ENCODE peak calls at places on chromosomes 11 and 22, in four cellular contexts. D is K562, N is H1, Q is HepG2. H is an unnamed sample. For H3K79me2, the result is how much of the 10 kb centered on the place peaks cover.

GRCh38 chr11:17405232-17406005 is 17.0 kb upstream of the KCNJ11 start:
- DNase-seq in D (peak), N (no peak), Q (peak), H (no peak)

GRCh38 chr22:50622723-50623327 is 5.1 kb downstream of the ARSA start:
- DNase-seq in D (no peak), N (no peak), Q (peak), H (no peak)

GRCh38 chr11:35902961-35903360 is 40.9 kb upstream of the LDLRAD3 start:
- DNase-seq in D (no peak), N (no peak), Q (no peak), H (no peak)

GRCh38 chr11:64545605-64546004 is 45.4 kb upstream of the SLC22A12 start:
- DNase-seq in D (no peak), N (no peak), Q (no peak), H (no peak)

GRCh38 chr11:100687630-100688395 is 725 bp downstream of the ARHGAP42 start:
- DNase-seq in D (peak), N (peak), Q (peak), H (no peak)

GRCh38 chr22:46931414-46931813 is 169.0 kb downstream of the TBC1D22A start:
- DNase-seq in D (no peak), N (no peak), Q (no peak), H (no peak)

GRCh38 chr11:35523351-35523768 is 2.1 kb downstream of the PAMR1 start:
- DNase-seq in D (no peak), N (no peak), Q (no peak), H (no peak)

GRCh38 chr22:43994006-43994405 is 30.1 kb upstream of the PARVB start:
- DNase-seq in D (no peak), N (no peak), Q (no peak), H (no peak)

GRCh38 chr11:42054351-42054750 is 594.9 kb upstream of the LRRC4C start:
- DNase-seq in D (no peak), N (no peak), Q (no peak), H (no peak)

GRCh38 chr22:42937164-42937854 is 77.6 kb downstream of the PACSIN2 start:
- DNase-seq in D (peak), N (no peak), Q (no peak), H (no peak)

GRCh38 chr11:93775289-93775688 is 8.8 kb upstream of the MED17 start:
- DNase-seq in D (peak), N (no peak), Q (peak), H (no peak)

GRCh38 chr11:17649696-17650600 is 69.4 kb upstream of the MYOD1 start:
- DNase-seq in D (no peak), N (no peak), Q (peak), H (no peak)

GRCh38 chr11:17343907-17344306 is 7.7 kb upstream of the NCR3LG1 start:
- DNase-seq in D (no peak), N (no peak), Q (no peak), H (no peak)

GRCh38 chr11:12120031-12121008 is 9.9 kb downstream of the MICAL2 start:
- DNase-seq in D (peak), N (no peak), Q (peak), H (no peak)

GRCh38 chr11:78239781-78240180 is 51.1 kb downstream of the USP35 start:
- DNase-seq in D (no peak), N (no peak), Q (no peak), H (no peak)

GRCh38 chr11:111878385-111878765 is 590 bp downstream of the FDXACB1 start:
- DNase-seq in D (no peak), N (no peak), Q (no peak), H (no peak)

GRCh38 chr22:32493551-32493950 is 18.9 kb downstream of the FBXO7 start:
- DNase-seq in D (no peak), N (no peak), Q (no peak), H (no peak)

GRCh38 chr11:118252688-118253087 is 523 bp upstream of the MPZL3 start:
- DNase-seq in D (no peak), N (no peak), Q (no peak), H (no peak)

GRCh38 chr11:71372693-71373657 is 75.2 kb downstream of the DHCR7 start:
- DNase-seq in D (no peak), N (no peak), Q (peak), H (peak)

GRCh38 chr22:42969348-42969975 is 45.5 kb downstream of the PACSIN2 start:
- DNase-seq in D (no peak), N (no peak), Q (no peak), H (no peak)

GRCh38 chr11:35857922-35858321 is 85.9 kb upstream of the LDLRAD3 start:
- DNase-seq in D (no peak), N (no peak), Q (no peak), H (no peak)

GRCh38 chr11:119791047-119791446 is 62.0 kb upstream of the NECTIN1 start:
- DNase-seq in D (no peak), N (no peak), Q (no peak), H (no peak)

GRCh38 chr22:36928826-36929535 is 15.6 kb downstream of the CSF2RB start:
- DNase-seq in D (no peak), N (no peak), Q (no peak), H (no peak)

GRCh38 chr22:18933914-18934313 is 2.2 kb downstream of the PRODH start:
- DNase-seq in D (no peak), N (no peak), Q (no peak), H (no peak)

GRCh38 chr11:5603326-5603725 is 6.9 kb downstream of the TRIM6 start:
- DNase-seq in D (no peak), N (no peak), Q (no peak), H (no peak)

GRCh38 chr22:22753526-22754267 is 109.3 kb downstream of the GGTLC2 start:
- DNase-seq in D (peak), N (no peak), Q (peak), H (no peak)

GRCh38 chr22:20248461-20248959 is 19.6 kb downstream of the RTN4R start:
- DNase-seq in D (no peak), N (no peak), Q (no peak), H (no peak)

GRCh38 chr11:108147150-108147549 is 25.8 kb downstream of the ACAT1 start:
- DNase-seq in D (no peak), N (no peak), Q (no peak), H (no peak)

GRCh38 chr11:32497951-32498350 is 62.6 kb upstream of the WT1 start:
- DNase-seq in D (no peak), N (no peak), Q (no peak), H (no peak)

GRCh38 chr11:59875856-59876519 is 2.6 kb upstream of the OOSP3 start:
- DNase-seq in D (no peak), N (no peak), Q (peak), H (no peak)

GRCh38 chr22:50503475-50504145 is 3.9 kb downstream of the LMF2 start:
- DNase-seq in D (no peak), N (no peak), Q (no peak), H (no peak)

GRCh38 chr11:65785329-65786007 is 1.4 kb upstream of the OVOL1 start:
- DNase-seq in D (no peak), N (no peak), Q (no peak), H (no peak)

GRCh38 chr22:36435516-36436415 is 45.7 kb downstream of the TXN2 start:
- DNase-seq in D (no peak), N (no peak), Q (peak), H (peak)

GRCh38 chr22:27810566-27810965 is 9.0 kb upstream of the MN1 start:
- DNase-seq in D (no peak), N (no peak), Q (peak), H (no peak)
- TF ChIP-seq CBX5 in D (no peak), N (no peak), Q (no peak), H (no peak)

GRCh38 chr11:67242548-67242947 is 23.7 kb upstream of the GRK2 start:
- DNase-seq in D (no peak), N (no peak), Q (no peak), H (no peak)
- H3K79me2 ChIP-seq in D (half or more), N (under half), Q (under half), H (half or more)

GRCh38 chr22:38986629-38987028 is 4.5 kb downstream of the APOBEC3B start:
- DNase-seq in D (no peak), N (no peak), Q (no peak), H (no peak)

GRCh38 chr22:38981659-38982007 is 514 bp upstream of the APOBEC3B start:
- DNase-seq in D (no peak), N (no peak), Q (no peak), H (no peak)

GRCh38 chr22:38984224-38984623 is 2.1 kb downstream of the APOBEC3B start:
- DNase-seq in D (peak), N (no peak), Q (no peak), H (no peak)

GRCh38 chr22:38982008-38982927 is at the start of gene APOBEC3B:
- DNase-seq in D (peak), N (no peak), Q (peak), H (peak)

DNA sequence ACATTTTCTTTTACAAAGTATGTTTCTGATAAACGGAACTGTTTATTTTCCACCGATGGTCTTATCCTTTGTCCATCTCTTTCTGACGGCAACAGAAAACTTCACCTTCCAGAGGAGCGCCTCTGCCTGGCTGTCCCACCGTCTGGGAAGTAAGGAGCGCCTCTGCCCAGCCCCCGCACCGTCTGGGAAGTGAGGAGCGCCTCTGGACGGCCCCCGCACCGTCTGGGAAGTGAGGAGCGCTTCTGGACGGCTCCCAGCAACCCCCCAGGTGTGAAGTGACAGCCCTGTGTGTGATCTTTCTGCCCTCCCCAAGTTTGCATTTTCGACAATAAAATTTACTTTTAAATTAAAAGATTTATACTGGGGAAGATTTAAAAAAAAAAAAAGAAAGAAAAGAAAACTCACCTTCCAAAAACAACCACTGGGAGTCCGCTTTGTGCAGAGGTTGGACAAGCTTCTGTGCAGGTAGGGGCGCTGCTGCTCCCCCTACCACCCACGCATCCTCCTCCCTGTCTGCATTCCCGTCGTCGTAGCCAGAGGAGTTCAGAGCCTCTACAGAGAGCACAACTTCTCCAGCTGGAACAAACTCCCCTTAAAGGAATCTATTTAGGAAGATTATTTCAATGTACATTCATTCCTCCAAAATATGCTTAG is 1.0 kb upstream of the APOBEC3B start:
- DNase-seq in D (peak), N (no peak), Q (peak), H (no peak)
- TF ChIP-seq CBX5 in D (no peak), N (no peak), Q (no peak), H (no peak)

GRCh38 chr11:60914620-60915249 is 777 bp downstream of the TMEM109 start:
- DNase-seq in D (peak), N (no peak), Q (no peak), H (no peak)
- H3K79me2 ChIP-seq in D (half or more), N (under half), Q (under half), H (under half)